ENCODE peak calls at places on chromosomes 1 and 21, in ten cellular contexts. P is activated CD8-positive, alpha-beta memory T cell treated with anti-CD3 and anti-CD28 coated beads, Interleukin-2, amount 50 U/mL, for 48 hours; A is fibroblast of the conjunctiva; J is Kasumi-1; H is T follicular helper cell; G is A549; W is MCF 10A; Q is AG04450; K is EH; C is activated T-helper 9 cell treated with anti-CD3 and anti-CD28 coated beads, Interleukin-2, amount 50 U/mL, for 16 hours. S is an unnamed sample.

GRCh38 chr21:16169102-16169511 is 439.3 kb downstream of the USP25 start:
- DNase-seq in P (no peak), J (no peak), K (peak; percentile 41), A (peak; percentile 23), W (no peak), C (no peak), G (no peak), Q (no peak), H (no peak), S (no peak)

GRCh38 chr1:50611675-50612074 is 188.4 kb upstream of the DMRTA2 start:
- DNase-seq in P (no peak), Q (no peak), A (no peak), C (no peak), K (no peak), H (no peak), G (no peak), W (no peak), J (no peak), S (no peak)

GRCh38 chr1:109476825-109477224 is 6.9 kb upstream of the ATXN7L2 start:
- DNase-seq in C (no peak), Q (no peak), K (no peak), J (no peak), A (no peak), H (no peak), G (no peak), P (peak; percentile 25), W (no peak), S (no peak)

GRCh38 chr1:109112056-109112651 is 1.8 kb upstream of the ELAPOR1 start:
- DNase-seq in W (peak; percentile 56), C (no peak), Q (no peak), A (no peak), G (peak; percentile 34), P (no peak), J (peak; percentile 86), H (no peak), K (peak; percentile 65), S (no peak)

GRCh38 chr1:101317590-101317989 is 80.8 kb downstream of the S1PR1 start:
- DNase-seq in Q (no peak), P (no peak), C (no peak), K (no peak), H (no peak), W (no peak), A (no peak), G (no peak), J (no peak), S (no peak)

GRCh38 chr1:94739521-94740061 is 80.6 kb upstream of the SLC44A3 start:
- DNase-seq in C (no peak), J (no peak), K (peak; percentile 98), W (peak; percentile 94), H (no peak), Q (peak; percentile 83), A (peak; percentile 47), P (no peak), G (no peak), S (no peak)

GRCh38 chr1:43277116-43277876 is 7.5 kb downstream of the TMEM125 start:
- DNase-seq in C (no peak), A (no peak), K (no peak), G (no peak), Q (no peak), W (no peak), H (no peak), P (no peak), J (no peak), S (no peak)

GRCh38 chr1:238409947-238410346 is 519.2 kb upstream of the ZP4 start:
- DNase-seq in C (no peak), J (no peak), G (no peak), A (peak; percentile 55), W (peak; percentile 21), Q (no peak), H (no peak), K (peak; percentile 31), P (no peak), S (no peak)

GRCh38 chr1:174605198-174605597 is 157.4 kb downstream of the GPR52 start:
- DNase-seq in P (no peak), K (no peak), A (no peak), J (no peak), G (no peak), Q (no peak), C (no peak), W (no peak), H (no peak), S (no peak)